ENCODE peak calls at places on chromosome 11, in eight cellular contexts. C, G, M, O, K, H, X and R are unnamed samples.
A peak's percentile ranks its signal among the peaks of the same experiment; 100 is the strongest.

GRCh38 chr11:128607819-128608218 is 20.5 kb upstream of the ETS1 start:
- DNase-seq in X (no peak), G (no peak), K (no peak), H (no peak), M (no peak), C (no peak), O (no peak), R (no peak)

GRCh38 chr11:16155448-16155847 is 200.9 kb downstream of the SOX6 start:
- DNase-seq in M (no peak), K (no peak), X (no peak), C (no peak), G (no peak), H (no peak), O (no peak), R (no peak)

GRCh38 chr11:96459751-96460150 is 69.9 kb downstream of the JRKL start:
- DNase-seq in H (peak; percentile 76), G (no peak), K (no peak), M (no peak), O (no peak), C (no peak), X (no peak), R (no peak)

GRCh38 chr11:6219359-6219758 is 14.0 kb downstream of the C11orf42 start:
- DNase-seq in H (no peak), X (no peak), M (no peak), C (no peak), K (peak; percentile 75), G (no peak), O (peak; percentile 89), R (no peak)

GRCh38 chr11:111429066-111429506 is 50.0 kb upstream of the POU2AF1 start:
- DNase-seq in C (peak; percentile 34), H (peak; percentile 46), X (peak; percentile 76), M (no peak), G (peak; percentile 24), K (peak; percentile 59), O (peak; percentile 70), R (peak; percentile 53)

GRCh38 chr11:10604340-10604748 is 35.9 kb upstream of the LYVE1 start:
- DNase-seq in O (peak; percentile 75), C (no peak), X (no peak), H (no peak), G (peak; percentile 18), K (no peak), M (no peak), R (no peak)

GRCh38 chr11:64372802-64373597 is 14.0 kb downstream of the RPS6KA4 start:
- DNase-seq in G (no peak), M (no peak), O (no peak), K (peak; percentile 11), X (no peak), C (peak; percentile 87), H (peak; percentile 100), R (no peak)

GRCh38 chr11:19766810-19767209 is 54.2 kb downstream of the NAV2 start:
- DNase-seq in X (no peak), K (no peak), M (no peak), G (no peak), H (peak; percentile 27), O (no peak), C (no peak), R (no peak)

GRCh38 chr11:100930185-100930778 is 199.3 kb downstream of the PGR start:
- DNase-seq in H (peak; percentile 75), O (peak; percentile 84), M (no peak), X (no peak), K (peak; percentile 77), C (no peak), G (no peak), R (peak; percentile 72)

GRCh38 chr11:72609451-72609850 is 64.8 kb downstream of the PDE2A start:
- DNase-seq in C (no peak), H (no peak), K (peak; percentile 22), X (no peak), M (no peak), G (no peak), O (no peak), R (no peak)

GRCh38 chr11:75949023-75949672 is 134.1 kb downstream of the UVRAG start:
- DNase-seq in M (no peak), H (peak; percentile 54), K (peak; percentile 31), G (no peak), X (no peak), C (no peak), O (no peak), R (no peak)

GRCh38 chr11:17410606-17411379 is 22.3 kb upstream of the KCNJ11 start:
- DNase-seq in O (no peak), H (no peak), X (no peak), K (peak; percentile 69), G (no peak), C (no peak), M (no peak), R (no peak)